ENCODE peak calls at places on chromosomes 5 and 9, in six cellular contexts. V is neural progenitor cell; T is endothelial cell; D is neural crest cell; A is DMS53; H is activated CD8-positive, alpha-beta memory T cell treated with anti-CD3 and anti-CD28 coated beads for 4 hours. E is an unnamed sample.

GRCh38 chr5:65774346-65774745 is 52.3 kb downstream of the NLN start:
- DNase-seq in V (no peak), T (no peak), D (no peak), A (no peak), H (no peak), E (peak; percentile 59)

GRCh38 chr9:6567140-6567591 is 78.4 kb downstream of the GLDC start:
- DNase-seq in V (no peak), T (no peak), D (no peak), A (no peak), H (no peak), E (peak; percentile 60)

GRCh38 chr5:107431998-107432397 is 238.7 kb downstream of the EFNA5 start:
- DNase-seq in V (no peak), T (no peak), D (no peak), A (peak; percentile 33), H (no peak), E (peak; percentile 14)

GRCh38 chr5:14144586-14145355 is 1.6 kb downstream of the TRIO start:
- DNase-seq in V (peak; percentile 80), T (peak; percentile 73), D (peak; percentile 35), A (peak; percentile 87), H (no peak), E (peak; percentile 55)

GRCh38 chr5:99019254-99019653 is 90.4 kb upstream of the CHD1 start:
- DNase-seq in V (no peak), T (no peak), D (no peak), A (no peak), H (no peak), E (no peak)

GRCh38 chr9:26264709-26265601 is 586.7 kb upstream of the TUSC1 start:
- DNase-seq in V (no peak), T (no peak), D (no peak), A (no peak), H (no peak), E (no peak)

GRCh38 chr5:84393969-84394368 is 9.3 kb upstream of the EDIL3 start:
- DNase-seq in V (no peak), T (no peak), D (no peak), A (no peak), H (no peak), E (peak; percentile 57)

GRCh38 chr9:16385590-16386578 is 484.6 kb downstream of the BNC2 start:
- DNase-seq in V (no peak), T (no peak), D (no peak), A (no peak), H (no peak), E (peak; percentile 10)

GRCh38 chr9:114385412-114386181 is 2.2 kb downstream of the AKNA start:
- DNase-seq in V (no peak), T (no peak), D (no peak), A (peak; percentile 51), H (peak; percentile 81), E (peak; percentile 82)

GRCh38 chr5:142653321-142653720 is 32.6 kb downstream of the FGF1 start:
- DNase-seq in V (no peak), T (no peak), D (no peak), A (no peak), H (no peak), E (no peak)

GRCh38 chr5:12911156-12911555 is 1006.9 kb upstream of the CTNND2 start:
- DNase-seq in V (no peak), T (no peak), D (no peak), A (no peak), H (no peak), E (no peak)

GRCh38 chr5:171842006-171842776 is 56.6 kb downstream of the SMIM23 start:
- DNase-seq in V (no peak), T (no peak), D (no peak), A (peak; percentile 37), H (no peak), E (no peak)

GRCh38 chr5:45796959-45797553 is 100.9 kb upstream of the HCN1 start:
- DNase-seq in V (peak; percentile 9), T (no peak), D (no peak), A (peak; percentile 40), H (no peak), E (no peak)

GRCh38 chr9:136088939-136089696 is 6.0 kb downstream of the NACC2 start:
- DNase-seq in V (peak; percentile 1), T (no peak), D (no peak), A (no peak), H (no peak), E (no peak)

GRCh38 chr5:179260324-179261070 is 84.8 kb downstream of the ADAMTS2 start:
- DNase-seq in V (no peak), T (no peak), D (no peak), A (no peak), H (no peak), E (no peak)

GRCh38 chr5:103283120-103283519 is 24.6 kb downstream of the MACIR start:
- DNase-seq in V (no peak), T (no peak), D (no peak), A (no peak), H (no peak), E (no peak)

GRCh38 chr9:94913550-94913949 is 187.1 kb downstream of the AOPEP start:
- DNase-seq in V (peak; percentile 1), T (no peak), D (no peak), A (peak; percentile 13), H (no peak), E (no peak)

GRCh38 chr5:10467281-10468198 is 25.9 kb downstream of the ROPN1L start:
- DNase-seq in V (peak; percentile 37), T (no peak), D (no peak), A (no peak), H (no peak), E (peak; percentile 75)

GRCh38 chr5:108567429-108567828 is 180.3 kb upstream of the FER start:
- DNase-seq in V (no peak), T (no peak), D (no peak), A (no peak), H (no peak), E (no peak)

GRCh38 chr5:34923694-34924461 is 5.5 kb upstream of the DNAJC21 start:
- DNase-seq in V (no peak), T (no peak), D (no peak), A (peak; percentile 79), H (no peak), E (peak; percentile 66)

GRCh38 chr5:163914911-163915310 is 409.5 kb downstream of the MAT2B start:
- DNase-seq in V (no peak), T (no peak), D (no peak), A (no peak), H (no peak), E (no peak)

GRCh38 chr9:129595323-129595741 is 25.6 kb downstream of the C9orf50 start:
- DNase-seq in V (no peak), T (no peak), D (no peak), A (no peak), H (no peak), E (no peak)

GRCh38 chr9:6632516-6633328 is 12.8 kb downstream of the GLDC start:
- DNase-seq in V (no peak), T (no peak), D (no peak), A (no peak), H (no peak), E (no peak)

GRCh38 chr9:81070689-81071088 is 618.7 kb downstream of the TLE1 start:
- DNase-seq in V (no peak), T (no peak), D (no peak), A (no peak), H (no peak), E (no peak)

GRCh38 chr9:125608488-125609224 is 98.4 kb downstream of the MAPKAP1 start:
- DNase-seq in V (peak; percentile 55), T (no peak), D (no peak), A (no peak), H (no peak), E (no peak)

GRCh38 chr9:95457769-95458168 is 59.0 kb downstream of the PTCH1 start:
- DNase-seq in V (peak; percentile 46), T (no peak), D (no peak), A (no peak), H (no peak), E (no peak)

GRCh38 chr5:42912184-42912766 is 100.6 kb upstream of the SELENOP start:
- DNase-seq in V (peak; percentile 26), T (peak; percentile 22), D (no peak), A (peak; percentile 70), H (no peak), E (peak; percentile 58)

GRCh38 chr5:176144508-176144907 is 93.7 kb upstream of the SIMC1 start:
- DNase-seq in V (no peak), T (no peak), D (no peak), A (peak; percentile 69), H (no peak), E (no peak)

GRCh38 chr5:143635146-143635752 is 176.7 kb upstream of the HMHB1 start:
- DNase-seq in V (no peak), T (no peak), D (no peak), A (peak; percentile 75), H (no peak), E (peak; percentile 39)

GRCh38 chr9:94907246-94907936 is 180.9 kb downstream of the AOPEP start:
- DNase-seq in V (no peak), T (no peak), D (no peak), A (peak; percentile 47), H (no peak), E (no peak)

E was measured in hepatic stellate cell.